ENCODE peak calls at places on chromosomes 11 and 22, in seven cellular contexts. A, Q, N, O, X, V and W are unnamed samples.

GRCh38 chr11:66727282-66727882 is 1.6 kb downstream of the SPTBN2 start:
- DNase-seq in N (peak), X (no peak), A (peak), Q (peak), O (no peak), V (no peak), W (no peak)

GRCh38 chr22:48758905-48759875 is 1068.5 kb downstream of the BRD1 start:
- DNase-seq in Q (no peak), A (no peak), N (peak), O (no peak), V (no peak), X (no peak), W (no peak)

GRCh38 chr11:80393210-80393609 is 952.4 kb upstream of the TENM4 start:
- DNase-seq in A (no peak), O (no peak), V (no peak), Q (no peak), N (no peak), X (no peak), W (no peak)

GRCh38 chr11:57116654-57117053 is 65.1 kb upstream of the LRRC55 start:
- DNase-seq in A (peak), V (peak), O (peak), Q (peak), N (no peak), X (peak), W (peak)

GRCh38 chr11:109422755-109423113 is 744 bp downstream of the C11orf87 start:
- DNase-seq in N (no peak), V (no peak), X (peak), A (peak), O (no peak), Q (peak), W (no peak)

GRCh38 chr11:128688031-128688713 is 5.7 kb upstream of the FLI1 start:
- DNase-seq in N (no peak), Q (no peak), X (no peak), O (no peak), A (no peak), V (no peak), W (no peak)

GRCh38 chr11:108647701-108648527 is 17.0 kb upstream of the DDX10 start:
- DNase-seq in X (peak), A (peak), Q (peak), V (peak), N (peak), O (peak), W (peak)

GRCh38 chr11:15875934-15876333 is 480.4 kb downstream of the SOX6 start:
- DNase-seq in X (no peak), N (no peak), A (no peak), Q (no peak), O (no peak), V (no peak), W (no peak)

GRCh38 chr22:27474711-27475547 is 326.6 kb downstream of the MN1 start:
- DNase-seq in A (peak), O (no peak), V (peak), N (peak), Q (no peak), X (peak), W (peak)

GRCh38 chr11:33044281-33044680 is 4.9 kb downstream of the TCP11L1 start:
- DNase-seq in V (no peak), Q (no peak), X (no peak), N (no peak), A (peak), O (no peak), W (no peak)

GRCh38 chr11:33043221-33043833 is 4.0 kb downstream of the TCP11L1 start:
- DNase-seq in X (no peak), Q (no peak), V (no peak), N (no peak), A (no peak), O (no peak), W (no peak)

GRCh38 chr11:33040127-33040861 is 922 bp downstream of the TCP11L1 start:
- DNase-seq in X (no peak), V (no peak), A (no peak), Q (peak), N (no peak), O (no peak), W (no peak)

GRCh38 chr11:33039274-33040126 is at the start of gene TCP11L1:
- DNase-seq in V (peak), X (peak), Q (peak), O (peak), N (peak), A (peak), W (peak)

DNA sequence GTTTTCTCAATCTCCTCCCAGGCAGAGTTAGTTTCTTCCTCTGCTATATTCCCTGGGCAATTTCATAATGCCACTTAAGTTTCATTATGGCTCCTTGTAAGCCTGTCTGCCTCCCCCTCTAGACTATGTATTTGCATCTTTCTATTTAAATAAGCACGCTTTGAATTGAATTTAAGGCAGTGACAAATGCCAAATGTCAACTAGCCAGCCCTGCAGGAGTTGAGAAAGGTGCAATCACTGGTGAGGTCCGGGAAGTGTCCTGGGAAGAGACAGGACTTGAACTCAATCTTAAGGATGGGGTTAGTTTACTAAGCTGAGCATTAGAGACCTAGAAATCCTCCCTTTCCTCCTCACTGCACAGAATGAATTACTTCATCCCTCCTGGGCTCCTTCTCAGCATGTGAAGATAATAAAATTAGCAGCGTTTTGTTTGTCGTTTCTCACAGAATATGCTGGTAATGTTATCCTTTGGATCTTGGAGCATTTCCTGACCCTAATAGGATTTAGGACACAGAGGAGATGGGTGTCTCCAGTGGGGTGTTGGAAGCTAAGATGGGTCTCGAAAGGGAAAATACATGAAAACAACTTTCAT is 1.6 kb downstream of the TCP11L1 start:
- DNase-seq in N (no peak), O (no peak), A (no peak), X (no peak), Q (no peak), V (no peak), W (no peak)
- H3K4me3 ChIP-seq in N (no peak), O (peak), A (peak), X (peak), Q (peak), V (peak), W (peak)

GRCh38 chr11:8234425-8234821 is 29.3 kb downstream of the LMO1 start:
- DNase-seq in Q (peak), V (no peak), N (no peak), X (no peak), O (no peak), A (no peak), W (no peak)
- TF ChIP-seq CTCF in Q (peak), V (no peak), N (no peak), X (no peak), O (no peak), A (no peak), W (no peak)

GRCh38 chr11:33930317-33931021 is 38.6 kb upstream of the LMO2 start:
- DNase-seq in X (peak), O (no peak), N (no peak), Q (no peak), V (no peak), A (no peak), W (no peak)
- H3K4me3 ChIP-seq in X (no peak), O (no peak), N (no peak), Q (no peak), V (no peak), A (no peak), W (no peak)

GRCh38 chr22:25777870-25778269 is 35.9 kb downstream of the MYO18B start:
- DNase-seq in N (no peak), V (no peak), X (peak), Q (peak), A (peak), O (peak), W (no peak)
- TF ChIP-seq CTCF in N (no peak), V (peak), X (peak), Q (peak), A (peak), O (peak), W (peak)

GRCh38 chr22:18119409-18120110 is 9.0 kb downstream of the TUBA8 start:
- DNase-seq in A (no peak), O (no peak), Q (no peak), V (no peak), N (no peak), X (no peak), W (no peak)
- H3K4me3 ChIP-seq in A (no peak), O (no peak), Q (no peak), V (no peak), N (no peak), X (no peak), W (no peak)

GRCh38 chr11:120756931-120757330 is 245.4 kb downstream of the GRIK4 start:
- DNase-seq in O (no peak), V (no peak), Q (peak), X (no peak), A (no peak), N (no peak), W (no peak)
- TF ChIP-seq CTCF in O (no peak), V (no peak), Q (no peak), X (no peak), A (no peak), N (no peak), W (no peak)

GRCh38 chr22:19761500-19762314 is 1.1 kb downstream of the TBX1 start:
- DNase-seq in X (no peak), O (no peak), V (no peak), N (no peak), Q (no peak), A (no peak), W (no peak)

GRCh38 chr22:19759994-19760651 is 455 bp upstream of the TBX1 start:
- DNase-seq in A (no peak), X (no peak), V (no peak), Q (peak), N (no peak), O (no peak), W (no peak)

GRCh38 chr22:19759459-19759993 is 1.1 kb upstream of the TBX1 start:
- DNase-seq in X (no peak), N (no peak), V (no peak), A (no peak), Q (peak), O (no peak), W (no peak)

GRCh38 chr22:19761022-19761499 is 483 bp downstream of the TBX1 start:
- DNase-seq in A (no peak), N (no peak), V (no peak), Q (peak), X (no peak), O (no peak), W (no peak)

GRCh38 chr22:19760652-19761002 is at the start of gene TBX1:
- DNase-seq in A (no peak), N (no peak), V (no peak), X (no peak), Q (peak), O (no peak), W (no peak)
- H3K4me3 ChIP-seq in A (no peak), N (no peak), V (peak), X (peak), Q (no peak), O (peak), W (peak)